ENCODE peak calls at places on chromosome 6, in seven cellular contexts. U is heart left ventricle; L is memory B cell; N is GM12891; H is tibial artery; Q is astrocyte; I is activated naive CD4-positive, alpha-beta T cell treated with anti-CD3 and anti-CD28 coated beads for 36 hours. B is an unnamed sample.

GRCh38 chr6:26330835-26331808 is 33.9 kb upstream of the BTN3A2 start:
- DNase-seq in Q (peak; percentile 32), I (peak; percentile 73), L (no peak), H (no peak), U (no peak), N (no peak), B (no peak)

GRCh38 chr6:12842126-12842525 is 125.6 kb downstream of the PHACTR1 start:
- DNase-seq in H (no peak), N (no peak), L (no peak), I (no peak), Q (no peak), U (no peak), B (no peak)

GRCh38 chr6:3612341-3613041 is 139.0 kb downstream of the PXDC1 start:
- DNase-seq in L (no peak), I (no peak), N (no peak), H (no peak), Q (peak; percentile 94), U (no peak), B (no peak)

GRCh38 chr6:152270301-152270925 is 366.7 kb downstream of the SYNE1 start:
- DNase-seq in Q (peak; percentile 74), I (no peak), L (no peak), H (no peak), U (no peak), N (no peak), B (no peak)

GRCh38 chr6:135488023-135488422 is 9.5 kb downstream of the AHI1 start:
- DNase-seq in Q (peak; percentile 67), U (no peak), L (no peak), N (no peak), H (no peak), I (no peak), B (no peak)

GRCh38 chr6:43060034-43060754 is 763 bp downstream of the KLC4 start:
- DNase-seq in I (no peak), H (no peak), N (no peak), Q (no peak), L (no peak), U (peak; percentile 35), B (no peak)

GRCh38 chr6:73340048-73340447 is 14.0 kb downstream of the DPPA5 start:
- DNase-seq in L (no peak), U (no peak), Q (peak; percentile 15), N (no peak), H (no peak), I (no peak), B (no peak)

GRCh38 chr6:4510317-4510716 is 265.9 kb upstream of the CDYL start:
- DNase-seq in Q (no peak), U (no peak), L (no peak), I (no peak), N (no peak), H (no peak), B (no peak)

GRCh38 chr6:147003186-147003585 is 201.0 kb upstream of the STXBP5 start:
- DNase-seq in I (no peak), U (no peak), Q (no peak), N (no peak), H (no peak), L (no peak), B (no peak)

B was measured in D721Med.